ENCODE peak calls at places on chromosome 22, in eight cellular contexts. One of them, this sample, is unnamed.

GRCh38 chr22:24171822-24172221 is 9.5 kb upstream of the SUSD2 start:
- DNase-seq in CD8-positive, alpha-beta T cell: no peak
- DNase-seq in heart right ventricle: no peak
- DNase-seq in lower lobe of right lung: no peak
- DNase-seq in body of pancreas: no peak
- DNase-seq in neural progenitor cell: no peak
- DNase-seq in cardiac muscle cell: no peak
- DNase-seq in AG04450: no peak
- DNase-seq in this sample: no peak

GRCh38 chr22:26568207-26568706 is 21.7 kb downstream of the TPST2 start:
- DNase-seq in CD8-positive, alpha-beta T cell: no peak
- DNase-seq in heart right ventricle: no peak
- DNase-seq in lower lobe of right lung: no peak
- DNase-seq in body of pancreas: no peak
- DNase-seq in neural progenitor cell: peak
- DNase-seq in cardiac muscle cell: no peak
- DNase-seq in AG04450: no peak
- DNase-seq in this sample: peak

GRCh38 chr22:41387341-41387740 is 5.6 kb downstream of the TEF start:
- DNase-seq in CD8-positive, alpha-beta T cell: no peak
- DNase-seq in heart right ventricle: no peak
- DNase-seq in lower lobe of right lung: no peak
- DNase-seq in body of pancreas: no peak
- DNase-seq in neural progenitor cell: no peak
- DNase-seq in cardiac muscle cell: no peak
- DNase-seq in AG04450: no peak
- DNase-seq in this sample: no peak

GRCh38 chr22:49202226-49202625 is 625.4 kb downstream of the BRD1 start:
- DNase-seq in CD8-positive, alpha-beta T cell: no peak
- DNase-seq in heart right ventricle: no peak
- DNase-seq in lower lobe of right lung: peak
- DNase-seq in body of pancreas: no peak
- DNase-seq in neural progenitor cell: no peak
- DNase-seq in cardiac muscle cell: no peak
- DNase-seq in AG04450: no peak
- DNase-seq in this sample: no peak

GRCh38 chr22:44049369-44050231 is 25.5 kb downstream of the PARVB start:
- DNase-seq in CD8-positive, alpha-beta T cell: no peak
- DNase-seq in heart right ventricle: no peak
- DNase-seq in lower lobe of right lung: no peak
- DNase-seq in body of pancreas: no peak
- DNase-seq in neural progenitor cell: no peak
- DNase-seq in cardiac muscle cell: no peak
- DNase-seq in AG04450: no peak
- DNase-seq in this sample: no peak

GRCh38 chr22:42635531-42635930 is 4.9 kb downstream of the ATP5MGL start:
- DNase-seq in CD8-positive, alpha-beta T cell: no peak
- DNase-seq in heart right ventricle: peak
- DNase-seq in lower lobe of right lung: no peak
- DNase-seq in body of pancreas: no peak
- DNase-seq in neural progenitor cell: no peak
- DNase-seq in cardiac muscle cell: peak
- DNase-seq in AG04450: no peak
- DNase-seq in this sample: peak

GRCh38 chr22:49010086-49010863 is 817.4 kb downstream of the BRD1 start:
- DNase-seq in CD8-positive, alpha-beta T cell: no peak
- DNase-seq in heart right ventricle: no peak
- DNase-seq in lower lobe of right lung: peak
- DNase-seq in body of pancreas: no peak
- DNase-seq in neural progenitor cell: no peak
- DNase-seq in cardiac muscle cell: no peak
- DNase-seq in AG04450: no peak
- DNase-seq in this sample: no peak

GRCh38 chr22:17866127-17866526 is 91.9 kb upstream of the BID start:
- DNase-seq in CD8-positive, alpha-beta T cell: no peak
- DNase-seq in heart right ventricle: no peak
- DNase-seq in lower lobe of right lung: no peak
- DNase-seq in body of pancreas: no peak
- DNase-seq in neural progenitor cell: no peak
- DNase-seq in cardiac muscle cell: no peak
- DNase-seq in AG04450: no peak
- DNase-seq in this sample: no peak

GRCh38 chr22:45742866-45743450 is 71.3 kb downstream of the ATXN10 start:
- DNase-seq in CD8-positive, alpha-beta T cell: no peak
- DNase-seq in heart right ventricle: no peak
- DNase-seq in lower lobe of right lung: peak
- DNase-seq in body of pancreas: peak
- DNase-seq in neural progenitor cell: no peak
- DNase-seq in cardiac muscle cell: peak
- DNase-seq in AG04450: no peak
- DNase-seq in this sample: no peak

GRCh38 chr22:44436656-44437492 is 61.2 kb downstream of the RTL6 start:
- DNase-seq in CD8-positive, alpha-beta T cell: no peak
- DNase-seq in heart right ventricle: no peak
- DNase-seq in lower lobe of right lung: no peak
- DNase-seq in body of pancreas: no peak
- DNase-seq in neural progenitor cell: no peak
- DNase-seq in cardiac muscle cell: no peak
- DNase-seq in AG04450: no peak
- DNase-seq in this sample: no peak

GRCh38 chr22:22986640-22987039 is 83.7 kb upstream of the GNAZ start:
- DNase-seq in CD8-positive, alpha-beta T cell: no peak
- DNase-seq in heart right ventricle: no peak
- DNase-seq in lower lobe of right lung: no peak
- DNase-seq in body of pancreas: no peak
- DNase-seq in neural progenitor cell: no peak
- DNase-seq in cardiac muscle cell: no peak
- DNase-seq in AG04450: no peak
- DNase-seq in this sample: no peak

GRCh38 chr22:19149047-19149883 is 827 bp downstream of the GSC2 start:
- DNase-seq in CD8-positive, alpha-beta T cell: no peak
- DNase-seq in heart right ventricle: no peak
- DNase-seq in lower lobe of right lung: no peak
- DNase-seq in body of pancreas: no peak
- DNase-seq in neural progenitor cell: peak
- DNase-seq in cardiac muscle cell: peak
- DNase-seq in AG04450: no peak
- DNase-seq in this sample: no peak

GRCh38 chr22:41300661-41301060 is 664 bp upstream of the ZC3H7B start:
- DNase-seq in CD8-positive, alpha-beta T cell: no peak
- DNase-seq in heart right ventricle: no peak
- DNase-seq in lower lobe of right lung: no peak
- DNase-seq in body of pancreas: no peak
- DNase-seq in neural progenitor cell: no peak
- DNase-seq in cardiac muscle cell: no peak
- DNase-seq in AG04450: no peak
- DNase-seq in this sample: no peak

GRCh38 chr22:42766860-42767259 is 46.2 kb upstream of the A4GALT start:
- DNase-seq in CD8-positive, alpha-beta T cell: no peak
- DNase-seq in heart right ventricle: no peak
- DNase-seq in lower lobe of right lung: peak
- DNase-seq in body of pancreas: no peak
- DNase-seq in neural progenitor cell: no peak
- DNase-seq in cardiac muscle cell: no peak
- DNase-seq in AG04450: no peak
- DNase-seq in this sample: no peak

GRCh38 chr22:49201046-49201970 is 626.4 kb downstream of the BRD1 start:
- DNase-seq in CD8-positive, alpha-beta T cell: no peak
- DNase-seq in heart right ventricle: no peak
- DNase-seq in lower lobe of right lung: peak
- DNase-seq in body of pancreas: no peak
- DNase-seq in neural progenitor cell: no peak
- DNase-seq in cardiac muscle cell: no peak
- DNase-seq in AG04450: no peak
- DNase-seq in this sample: no peak

GRCh38 chr22:41603873-41604332 is 14.3 kb upstream of the PMM1 start:
- DNase-seq in CD8-positive, alpha-beta T cell: peak
- DNase-seq in heart right ventricle: no peak
- DNase-seq in lower lobe of right lung: no peak
- DNase-seq in body of pancreas: no peak
- DNase-seq in neural progenitor cell: no peak
- DNase-seq in cardiac muscle cell: no peak
- DNase-seq in AG04450: no peak
- DNase-seq in this sample: no peak

GRCh38 chr22:20606041-20606783 is 98.8 kb downstream of the MED15 start:
- DNase-seq in CD8-positive, alpha-beta T cell: peak
- DNase-seq in heart right ventricle: peak
- DNase-seq in lower lobe of right lung: peak
- DNase-seq in body of pancreas: peak
- DNase-seq in neural progenitor cell: peak
- DNase-seq in cardiac muscle cell: peak
- DNase-seq in AG04450: peak
- DNase-seq in this sample: no peak

GRCh38 chr22:25729595-25729994 is 12.4 kb upstream of the MYO18B start:
- DNase-seq in CD8-positive, alpha-beta T cell: no peak
- DNase-seq in heart right ventricle: no peak
- DNase-seq in lower lobe of right lung: no peak
- DNase-seq in body of pancreas: no peak
- DNase-seq in neural progenitor cell: no peak
- DNase-seq in cardiac muscle cell: no peak
- DNase-seq in AG04450: no peak
- DNase-seq in this sample: no peak

GRCh38 chr22:30979932-30980331 is 10.9 kb downstream of the TUG1 start:
- DNase-seq in CD8-positive, alpha-beta T cell: no peak
- DNase-seq in heart right ventricle: no peak
- DNase-seq in lower lobe of right lung: no peak
- DNase-seq in body of pancreas: no peak
- DNase-seq in neural progenitor cell: no peak
- DNase-seq in cardiac muscle cell: no peak
- DNase-seq in AG04450: no peak
- DNase-seq in this sample: no peak

GRCh38 chr22:23575601-23576000 is 4.5 kb downstream of the IGLL1 start:
- DNase-seq in CD8-positive, alpha-beta T cell: no peak
- DNase-seq in heart right ventricle: no peak
- DNase-seq in lower lobe of right lung: no peak
- DNase-seq in body of pancreas: no peak
- DNase-seq in neural progenitor cell: no peak
- DNase-seq in cardiac muscle cell: no peak
- DNase-seq in AG04450: no peak
- DNase-seq in this sample: no peak

GRCh38 chr22:17579535-17579981 is 16.3 kb downstream of the SLC25A18 start:
- DNase-seq in CD8-positive, alpha-beta T cell: no peak
- DNase-seq in heart right ventricle: no peak
- DNase-seq in lower lobe of right lung: no peak
- DNase-seq in body of pancreas: no peak
- DNase-seq in neural progenitor cell: no peak
- DNase-seq in cardiac muscle cell: no peak
- DNase-seq in AG04450: no peak
- DNase-seq in this sample: no peak

GRCh38 chr22:43919106-43919965 is 4.3 kb upstream of the PNPLA3 start:
- DNase-seq in CD8-positive, alpha-beta T cell: no peak
- DNase-seq in heart right ventricle: no peak
- DNase-seq in lower lobe of right lung: no peak
- DNase-seq in body of pancreas: peak
- DNase-seq in neural progenitor cell: no peak
- DNase-seq in cardiac muscle cell: peak
- DNase-seq in AG04450: no peak
- DNase-seq in this sample: no peak

GRCh38 chr22:36922752-36923457 is 9.5 kb downstream of the CSF2RB start:
- DNase-seq in CD8-positive, alpha-beta T cell: no peak
- DNase-seq in heart right ventricle: no peak
- DNase-seq in lower lobe of right lung: no peak
- DNase-seq in body of pancreas: no peak
- DNase-seq in neural progenitor cell: no peak
- DNase-seq in cardiac muscle cell: no peak
- DNase-seq in AG04450: no peak
- DNase-seq in this sample: no peak
- H3K4me3 ChIP-seq in CD8-positive, alpha-beta T cell: no peak
- H3K4me3 ChIP-seq in heart right ventricle: no peak
- H3K4me3 ChIP-seq in lower lobe of right lung: no peak
- H3K4me3 ChIP-seq in body of pancreas: no peak
- H3K4me3 ChIP-seq in neural progenitor cell: no peak
- H3K4me3 ChIP-seq in cardiac muscle cell: no peak
- H3K4me3 ChIP-seq in AG04450: no peak
- H3K4me3 ChIP-seq in this sample: no peak

DNA sequence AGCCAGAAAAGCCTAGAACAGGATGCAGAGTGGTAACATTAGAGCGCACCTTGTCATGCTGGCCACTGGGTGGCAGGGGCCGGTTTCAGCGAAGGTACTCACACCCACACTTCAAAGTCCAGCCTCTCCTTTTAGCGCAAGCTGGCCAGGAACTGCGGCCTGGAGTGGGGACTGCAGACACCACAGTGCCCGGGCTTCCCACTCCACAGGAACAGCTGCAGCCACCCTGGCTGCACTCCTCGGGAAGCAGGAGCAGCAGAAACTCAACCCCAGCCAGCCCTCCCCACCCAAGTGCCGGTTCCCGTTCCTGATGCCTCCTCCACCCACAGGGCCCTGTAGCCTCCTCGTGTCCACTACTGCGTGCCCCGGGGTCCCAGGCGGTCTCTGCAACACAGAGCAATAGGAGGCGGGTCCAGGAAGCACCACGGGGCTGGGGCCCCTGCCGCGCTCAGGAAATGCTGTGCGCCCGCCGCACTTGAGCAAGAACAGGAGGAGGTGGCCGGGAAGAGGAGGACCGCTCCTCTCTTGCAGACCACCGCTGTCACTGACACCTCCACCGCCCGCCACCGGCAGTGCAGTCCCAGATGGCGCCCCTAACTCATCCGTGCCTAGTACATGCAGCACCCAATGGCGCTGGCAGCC is 2.2 kb downstream of the RFPL2 start:
- DNase-seq in CD8-positive, alpha-beta T cell: peak
- DNase-seq in heart right ventricle: peak
- DNase-seq in lower lobe of right lung: peak
- DNase-seq in body of pancreas: peak
- DNase-seq in neural progenitor cell: peak
- DNase-seq in cardiac muscle cell: peak
- DNase-seq in AG04450: no peak
- DNase-seq in this sample: peak
- TF ChIP-seq CTCF in CD8-positive, alpha-beta T cell: no peak
- TF ChIP-seq CTCF in heart right ventricle: peak
- TF ChIP-seq CTCF in lower lobe of right lung: peak
- TF ChIP-seq CTCF in body of pancreas: peak
- TF ChIP-seq CTCF in neural progenitor cell: peak
- TF ChIP-seq CTCF in cardiac muscle cell: peak
- TF ChIP-seq CTCF in AG04450: peak
- TF ChIP-seq CTCF in this sample: peak

GRCh38 chr22:50468626-50469025 is 6.2 kb downstream of the SBF1 start:
- DNase-seq in CD8-positive, alpha-beta T cell: no peak
- DNase-seq in heart right ventricle: no peak
- DNase-seq in lower lobe of right lung: no peak
- DNase-seq in body of pancreas: no peak
- DNase-seq in neural progenitor cell: no peak
- DNase-seq in cardiac muscle cell: no peak
- DNase-seq in AG04450: no peak
- DNase-seq in this sample: no peak
- H3K4me3 ChIP-seq in CD8-positive, alpha-beta T cell: peak
- H3K4me3 ChIP-seq in heart right ventricle: no peak
- H3K4me3 ChIP-seq in lower lobe of right lung: no peak
- H3K4me3 ChIP-seq in body of pancreas: no peak
- H3K4me3 ChIP-seq in neural progenitor cell: no peak
- H3K4me3 ChIP-seq in cardiac muscle cell: no peak
- H3K4me3 ChIP-seq in AG04450: no peak
- H3K4me3 ChIP-seq in this sample: no peak

DNA sequence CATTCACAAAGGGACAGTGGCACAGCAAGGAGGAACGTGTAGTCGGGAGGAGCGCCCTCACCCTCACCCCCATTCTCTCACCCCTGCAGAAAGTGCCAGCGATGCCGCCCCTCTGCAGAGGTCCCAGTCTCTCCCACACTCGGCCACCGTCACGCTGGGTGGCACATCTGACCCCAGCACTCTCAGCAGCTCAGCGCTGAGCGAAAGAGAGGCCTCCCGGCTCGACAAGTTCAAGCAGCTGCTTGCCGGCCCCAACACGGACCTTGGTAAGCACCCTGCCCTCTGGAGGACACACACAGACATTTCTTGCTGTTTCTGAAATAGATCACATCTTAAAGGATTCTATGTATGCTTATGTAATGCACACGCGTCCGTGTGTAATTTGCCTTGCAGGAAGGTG is 34.9 kb downstream of the TBC1D22A start:
- DNase-seq in CD8-positive, alpha-beta T cell: no peak
- DNase-seq in heart right ventricle: no peak
- DNase-seq in lower lobe of right lung: no peak
- DNase-seq in body of pancreas: no peak
- DNase-seq in neural progenitor cell: no peak
- DNase-seq in cardiac muscle cell: peak
- DNase-seq in AG04450: no peak
- DNase-seq in this sample: no peak
- TF ChIP-seq CTCF in CD8-positive, alpha-beta T cell: no peak
- TF ChIP-seq CTCF in heart right ventricle: peak
- TF ChIP-seq CTCF in lower lobe of right lung: no peak
- TF ChIP-seq CTCF in body of pancreas: no peak
- TF ChIP-seq CTCF in neural progenitor cell: no peak
- TF ChIP-seq CTCF in cardiac muscle cell: peak
- TF ChIP-seq CTCF in AG04450: peak
- TF ChIP-seq CTCF in this sample: peak